ENCODE peak calls at places on chromosomes 13 and 19, in five cellular contexts. S is GM23338, X is colonic mucosa, U is heart left ventricle, W is psoas muscle. L is an unnamed sample.

GRCh38 chr13:101488734-101489133 is 36.3 kb downstream of the ITGBL1 start:
- DNase-seq in S (no peak), X (no peak), U (no peak), W (no peak), L (no peak)

GRCh38 chr19:1474765-1475351 is 4.2 kb downstream of the C19orf25 start:
- DNase-seq in S (no peak), X (no peak), U (peak; percentile 12), W (peak; percentile 14), L (no peak)

GRCh38 chr13:51643114-51643881 is 59.0 kb downstream of the WDFY2 start:
- DNase-seq in S (peak; percentile 44), X (no peak), U (no peak), W (no peak), L (no peak)

GRCh38 chr13:45658586-45659235 is 43.2 kb upstream of the ERICH6B start:
- DNase-seq in S (no peak), X (no peak), U (no peak), W (no peak), L (no peak)

GRCh38 chr19:54817670-54818536 is 1.6 kb downstream of the KIR3DL1 start:
- DNase-seq in S (no peak), X (no peak), U (no peak), W (no peak), L (no peak)

GRCh38 chr13:19818223-19818842 is 35.6 kb upstream of the PSPC1 start:
- DNase-seq in S (peak; percentile 92), X (peak; percentile 42), U (no peak), W (peak; percentile 15), L (peak; percentile 29)

GRCh38 chr19:16202320-16203255 is 4.9 kb downstream of the AP1M1 start:
- DNase-seq in S (no peak), X (no peak), U (no peak), W (no peak), L (no peak)

GRCh38 chr19:51194527-51195315 is 30.2 kb upstream of the CD33 start:
- DNase-seq in S (no peak), X (no peak), U (no peak), W (no peak), L (no peak)

GRCh38 chr19:35845215-35846037 is 6.9 kb downstream of the NPHS1 start:
- DNase-seq in S (peak; percentile 80), X (peak; percentile 69), U (no peak), W (peak; percentile 27), L (no peak)

GRCh38 chr13:97742084-97742483 is 211.4 kb upstream of the IPO5 start:
- DNase-seq in S (no peak), X (no peak), U (no peak), W (no peak), L (no peak)

GRCh38 chr19:33499671-33500506 is 21.7 kb downstream of the PEPD start:
- DNase-seq in S (no peak), X (no peak), U (no peak), W (no peak), L (no peak)

GRCh38 chr19:48196321-48196761 is 25.9 kb downstream of the ZSWIM9 start:
- DNase-seq in S (peak; percentile 10), X (no peak), U (no peak), W (no peak), L (no peak)

GRCh38 chr19:16417660-16418596 is 53.8 kb downstream of the EPS15L1 start:
- DNase-seq in S (peak; percentile 88), X (peak; percentile 57), U (peak; percentile 65), W (peak; percentile 77), L (peak; percentile 49)

GRCh38 chr19:12574036-12574435 is 22.8 kb upstream of the ZNF564 start:
- DNase-seq in S (peak; percentile 33), X (peak; percentile 12), U (no peak), W (no peak), L (no peak)

GRCh38 chr19:4380254-4380727 is 20.1 kb downstream of the SH3GL1 start:
- DNase-seq in S (no peak), X (no peak), U (peak; percentile 70), W (peak; percentile 54), L (no peak)

GRCh38 chr13:36420437-36420891 is 11.8 kb upstream of the CCNA1 start:
- DNase-seq in S (peak; percentile 90), X (peak; percentile 67), U (peak; percentile 59), W (peak; percentile 52), L (peak; percentile 56)

GRCh38 chr13:41244555-41244954 is 18.8 kb downstream of the MTRF1 start:
- DNase-seq in S (peak; percentile 11), X (no peak), U (no peak), W (no peak), L (no peak)

GRCh38 chr13:108276060-108276459 is 6.5 kb downstream of the TNFSF13B start:
- DNase-seq in S (no peak), X (peak; percentile 28), U (peak; percentile 25), W (peak; percentile 33), L (no peak)

GRCh38 chr19:389935-390289 is 19.0 kb downstream of the C2CD4C start:
- DNase-seq in S (no peak), X (no peak), U (no peak), W (no peak), L (no peak)

GRCh38 chr19:771332-771785 is 20.4 kb downstream of the MISP start:
- DNase-seq in S (peak; percentile 62), X (no peak), U (no peak), W (no peak), L (no peak)

GRCh38 chr13:91406619-91407018 is 8.2 kb downstream of the GPC5 start:
- DNase-seq in S (peak; percentile 90), X (no peak), U (no peak), W (no peak), L (no peak)
- TF ChIP-seq CTCF in S (peak; percentile 87), X (no peak), U (no peak), W (peak; percentile 30), L (peak; percentile 15)

DNA sequence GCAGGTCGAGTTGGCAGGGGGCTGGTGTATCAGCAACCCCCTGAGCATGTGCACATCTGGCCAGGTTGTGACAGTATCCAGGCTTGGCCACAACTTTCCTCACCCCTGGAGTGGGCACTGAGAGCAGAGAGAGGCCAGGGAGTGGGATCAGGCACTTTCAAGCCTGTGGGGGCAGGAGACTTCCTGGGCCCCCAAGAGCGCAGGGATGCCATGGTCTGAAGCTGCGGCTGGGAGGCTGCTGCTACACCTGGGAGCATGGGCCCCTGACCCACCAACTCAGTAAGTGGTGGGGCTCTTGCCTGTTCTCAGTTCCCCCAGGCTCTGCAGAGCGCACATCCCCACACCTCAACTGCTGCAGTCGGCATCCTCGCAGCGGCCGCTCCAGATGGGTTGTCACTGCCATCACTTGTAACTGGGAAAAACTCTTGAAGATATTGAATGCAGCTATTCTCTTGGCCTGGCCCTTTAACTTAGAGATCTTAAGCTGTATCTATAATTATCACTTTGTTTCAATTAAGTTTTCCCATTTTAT is 245.4 kb upstream of the SLITRK1 start:
- DNase-seq in S (no peak), X (no peak), U (no peak), W (no peak), L (no peak)
- H3K27me3 ChIP-seq in S (no peaks in the 10 kb centered on the region), X (no peaks in the 10 kb centered on the region), U (no peaks in the 10 kb centered on the region), W (no peaks in the 10 kb centered on the region), L (no peaks in the 10 kb centered on the region)

DNA sequence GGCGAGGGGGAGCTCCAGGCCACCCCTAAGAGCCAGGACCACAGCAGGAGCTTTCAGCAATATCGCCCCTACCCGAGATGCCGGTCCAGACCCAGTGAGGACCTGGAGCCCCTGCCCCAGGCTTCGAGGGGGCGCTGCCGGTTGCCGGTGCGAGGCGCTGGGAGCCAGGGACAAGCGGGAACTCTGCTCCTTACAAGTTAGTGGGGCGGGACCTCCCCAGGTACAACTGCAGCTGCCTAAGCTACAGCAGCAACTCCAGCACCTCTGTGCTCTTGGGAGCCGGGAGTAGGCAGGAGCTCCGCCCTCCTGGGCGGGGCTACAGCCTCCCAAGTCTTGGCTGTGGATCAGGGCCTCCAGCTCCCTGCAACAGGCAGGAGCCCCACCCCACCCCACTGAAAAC is 15.2 kb upstream of the TSC22D1 start:
- DNase-seq in S (peak; percentile 74), X (no peak), U (no peak), W (no peak), L (no peak)
- TF ChIP-seq CTCF in S (no peak), X (no peak), U (no peak), W (no peak), L (no peak)

GRCh38 chr19:39500543-39500942 is 1.8 kb downstream of the DLL3 start:
- DNase-seq in S (no peak), X (no peak), U (no peak), W (no peak), L (no peak)
- H3K27me3 ChIP-seq in S (peaks cover 86% of the 10 kb centered on the region), X (peaks cover 29% of the 10 kb centered on the region), U (peaks cover 50% of the 10 kb centered on the region), W (no peaks in the 10 kb centered on the region), L (peaks cover 6% of the 10 kb centered on the region)

DNA sequence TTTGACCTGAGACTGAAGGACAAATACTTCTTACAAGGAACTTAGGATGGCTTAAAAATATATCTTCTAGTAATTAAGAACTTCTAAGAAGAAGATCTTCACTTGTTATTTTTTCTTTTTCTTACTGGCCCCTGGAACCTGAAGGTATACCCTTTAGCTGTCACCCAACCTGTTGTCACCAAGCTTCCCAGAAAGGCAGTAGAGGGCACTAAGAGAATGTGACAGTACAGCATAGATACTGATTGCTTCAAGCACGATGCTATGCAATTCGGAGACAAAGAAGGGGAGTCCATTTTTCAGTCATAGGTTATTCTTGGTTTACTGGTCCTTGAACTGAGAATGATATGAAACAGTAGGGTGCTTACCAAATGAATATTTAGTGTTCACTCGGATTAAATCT is 208.3 kb upstream of the PCDH9 start:
- DNase-seq in S (peak; percentile 18), X (no peak), U (no peak), W (no peak), L (no peak)
- TF ChIP-seq CTCF in S (peak; percentile 78), X (no peak), U (no peak), W (no peak), L (no peak)

DNA sequence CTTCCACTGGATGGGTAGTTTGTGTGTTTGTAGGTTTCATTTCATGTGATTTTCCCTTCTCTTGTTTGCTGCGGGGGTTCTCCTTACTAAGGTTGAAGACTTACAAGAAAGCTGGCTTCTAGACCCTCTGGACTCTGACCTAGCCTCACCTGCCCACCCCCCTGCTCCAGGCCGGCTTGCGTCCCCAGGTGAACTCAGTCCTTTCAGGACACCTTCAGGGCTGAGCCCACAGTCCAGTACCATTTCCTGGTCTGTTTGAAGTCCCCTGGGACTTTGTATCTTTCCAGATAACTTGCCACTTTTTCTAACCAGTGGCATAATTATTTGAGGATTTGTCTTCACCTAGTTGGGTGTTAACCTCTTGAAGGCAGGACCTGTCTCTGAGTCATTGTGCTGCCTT is 51.3 kb upstream of the MCF2L start:
- DNase-seq in S (no peak), X (no peak), U (no peak), W (no peak), L (no peak)
- H3K27me3 ChIP-seq in S (no peaks in the 10 kb centered on the region), X (no peaks in the 10 kb centered on the region), U (no peaks in the 10 kb centered on the region), W (peaks cover 3% of the 10 kb centered on the region), L (no peaks in the 10 kb centered on the region)

L was measured in prostate gland.